ENCODE peak calls at places on chromosomes 3 and 15, in seven cellular contexts. One of them, this sample, is unnamed.

GRCh38 chr3:100072328-100073048 is 41.8 kb downstream of the FILIP1L start:
- DNase-seq in GM12878: no peak
- DNase-seq in K562: no peak
- DNase-seq in HepG2: no peak
- DNase-seq in SK-N-SH: no peak
- DNase-seq in HCT116: no peak
- DNase-seq in H1: no peak
- DNase-seq in this sample: no peak

GRCh38 chr3:179323197-179323901 is 518 bp downstream of the ZNF639 start:
- DNase-seq in GM12878: no peak
- DNase-seq in HCT116: no peak
- DNase-seq in H1: no peak
- DNase-seq in K562: peak
- DNase-seq in HepG2: peak
- DNase-seq in SK-N-SH: peak
- DNase-seq in this sample: peak

GRCh38 chr3:45453083-45453482 is 64.7 kb downstream of the LARS2 start:
- DNase-seq in HepG2: no peak
- DNase-seq in H1: no peak
- DNase-seq in HCT116: no peak
- DNase-seq in SK-N-SH: no peak
- DNase-seq in GM12878: no peak
- DNase-seq in K562: no peak
- DNase-seq in this sample: no peak

GRCh38 chr3:49673131-49673714 is 928 bp upstream of the APEH start:
- DNase-seq in H1: no peak
- DNase-seq in K562: peak
- DNase-seq in HepG2: peak
- DNase-seq in GM12878: no peak
- DNase-seq in SK-N-SH: no peak
- DNase-seq in HCT116: peak
- DNase-seq in this sample: peak

GRCh38 chr15:58344164-58345070 is 87.4 kb upstream of the LIPC start:
- DNase-seq in SK-N-SH: no peak
- DNase-seq in K562: no peak
- DNase-seq in HCT116: no peak
- DNase-seq in H1: no peak
- DNase-seq in GM12878: no peak
- DNase-seq in HepG2: no peak
- DNase-seq in this sample: no peak

GRCh38 chr3:12588674-12589054 is 31.8 kb downstream of the MKRN2 start:
- DNase-seq in K562: no peak
- DNase-seq in HepG2: no peak
- DNase-seq in HCT116: no peak
- DNase-seq in H1: no peak
- DNase-seq in GM12878: no peak
- DNase-seq in SK-N-SH: no peak
- DNase-seq in this sample: no peak

GRCh38 chr3:66394261-66395249 is 106.3 kb downstream of the LRIG1 start:
- DNase-seq in HCT116: no peak
- DNase-seq in HepG2: no peak
- DNase-seq in H1: no peak
- DNase-seq in SK-N-SH: no peak
- DNase-seq in K562: peak
- DNase-seq in GM12878: no peak
- DNase-seq in this sample: no peak

GRCh38 chr3:49358217-49358883 is at the start of gene GPX1:
- DNase-seq in H1: peak
- DNase-seq in GM12878: peak
- DNase-seq in K562: no peak
- DNase-seq in HepG2: peak
- DNase-seq in SK-N-SH: peak
- DNase-seq in HCT116: peak
- DNase-seq in this sample: no peak

GRCh38 chr15:83928878-83929418 is 275.0 kb downstream of the ADAMTSL3 start:
- DNase-seq in HCT116: no peak
- DNase-seq in K562: no peak
- DNase-seq in GM12878: no peak
- DNase-seq in SK-N-SH: no peak
- DNase-seq in HepG2: peak
- DNase-seq in H1: no peak
- DNase-seq in this sample: no peak

GRCh38 chr15:50249704-50250103 is 15.8 kb downstream of the HDC start:
- DNase-seq in K562: no peak
- DNase-seq in HepG2: no peak
- DNase-seq in GM12878: no peak
- DNase-seq in SK-N-SH: no peak
- DNase-seq in HCT116: no peak
- DNase-seq in H1: no peak
- DNase-seq in this sample: no peak

GRCh38 chr3:45677045-45677436 is 12.2 kb upstream of the SACM1L start:
- DNase-seq in H1: no peak
- DNase-seq in GM12878: no peak
- DNase-seq in HCT116: no peak
- DNase-seq in HepG2: peak
- DNase-seq in SK-N-SH: no peak
- DNase-seq in K562: no peak
- DNase-seq in this sample: peak

GRCh38 chr15:72865486-72865885 is 81.9 kb upstream of the ADPGK start:
- DNase-seq in K562: no peak
- DNase-seq in GM12878: no peak
- DNase-seq in HepG2: no peak
- DNase-seq in H1: no peak
- DNase-seq in HCT116: no peak
- DNase-seq in SK-N-SH: no peak
- DNase-seq in this sample: no peak

GRCh38 chr15:43702174-43702573 is 8.5 kb downstream of the CKMT1A start:
- DNase-seq in K562: no peak
- DNase-seq in HepG2: no peak
- DNase-seq in H1: no peak
- DNase-seq in GM12878: no peak
- DNase-seq in HCT116: no peak
- DNase-seq in SK-N-SH: no peak
- DNase-seq in this sample: no peak

GRCh38 chr3:5485427-5485826 is 297.9 kb downstream of the EDEM1 start:
- DNase-seq in GM12878: peak
- DNase-seq in HepG2: no peak
- DNase-seq in SK-N-SH: no peak
- DNase-seq in K562: no peak
- DNase-seq in HCT116: no peak
- DNase-seq in H1: no peak
- DNase-seq in this sample: no peak

GRCh38 chr3:40771112-40771511 is 246.4 kb downstream of the ZNF621 start:
- DNase-seq in HepG2: no peak
- DNase-seq in K562: no peak
- DNase-seq in HCT116: no peak
- DNase-seq in H1: no peak
- DNase-seq in GM12878: no peak
- DNase-seq in SK-N-SH: no peak
- DNase-seq in this sample: no peak

GRCh38 chr15:62782100-62782791 is 260.3 kb upstream of the TPM1 start:
- DNase-seq in HepG2: peak
- DNase-seq in K562: peak
- DNase-seq in GM12878: no peak
- DNase-seq in H1: no peak
- DNase-seq in SK-N-SH: peak
- DNase-seq in HCT116: peak
- DNase-seq in this sample: peak

GRCh38 chr15:72474912-72475601 is 927 bp downstream of the ARIH1 start:
- DNase-seq in H1: peak
- DNase-seq in GM12878: peak
- DNase-seq in HepG2: peak
- DNase-seq in SK-N-SH: peak
- DNase-seq in K562: peak
- DNase-seq in HCT116: peak
- DNase-seq in this sample: peak

GRCh38 chr3:76561494-76562242 is 478.2 kb upstream of the ROBO2 start:
- DNase-seq in SK-N-SH: no peak
- DNase-seq in HepG2: no peak
- DNase-seq in GM12878: no peak
- DNase-seq in H1: no peak
- DNase-seq in HCT116: no peak
- DNase-seq in K562: no peak
- DNase-seq in this sample: no peak

GRCh38 chr3:180932819-180933218 is 20.3 kb downstream of the FXR1 start:
- DNase-seq in SK-N-SH: no peak
- DNase-seq in HepG2: no peak
- DNase-seq in GM12878: no peak
- DNase-seq in HCT116: no peak
- DNase-seq in H1: no peak
- DNase-seq in K562: no peak
- DNase-seq in this sample: no peak

GRCh38 chr3:180930526-180930925 is 18.1 kb downstream of the FXR1 start:
- DNase-seq in K562: no peak
- DNase-seq in HepG2: no peak
- DNase-seq in SK-N-SH: no peak
- DNase-seq in HCT116: no peak
- DNase-seq in H1: no peak
- DNase-seq in GM12878: no peak
- DNase-seq in this sample: no peak

GRCh38 chr3:180934638-180935037 is 22.2 kb downstream of the FXR1 start:
- DNase-seq in SK-N-SH: no peak
- DNase-seq in HCT116: no peak
- DNase-seq in K562: no peak
- DNase-seq in GM12878: no peak
- DNase-seq in H1: no peak
- DNase-seq in HepG2: no peak
- DNase-seq in this sample: no peak
- TF ChIP-seq JUND in SK-N-SH: no peak
- TF ChIP-seq JUND in HCT116: no peak
- TF ChIP-seq JUND in K562: no peak
- TF ChIP-seq JUND in GM12878: no peak
- TF ChIP-seq JUND in H1: no peak
- TF ChIP-seq JUND in HepG2: no peak
- TF ChIP-seq JUND in this sample: no peak

DNA sequence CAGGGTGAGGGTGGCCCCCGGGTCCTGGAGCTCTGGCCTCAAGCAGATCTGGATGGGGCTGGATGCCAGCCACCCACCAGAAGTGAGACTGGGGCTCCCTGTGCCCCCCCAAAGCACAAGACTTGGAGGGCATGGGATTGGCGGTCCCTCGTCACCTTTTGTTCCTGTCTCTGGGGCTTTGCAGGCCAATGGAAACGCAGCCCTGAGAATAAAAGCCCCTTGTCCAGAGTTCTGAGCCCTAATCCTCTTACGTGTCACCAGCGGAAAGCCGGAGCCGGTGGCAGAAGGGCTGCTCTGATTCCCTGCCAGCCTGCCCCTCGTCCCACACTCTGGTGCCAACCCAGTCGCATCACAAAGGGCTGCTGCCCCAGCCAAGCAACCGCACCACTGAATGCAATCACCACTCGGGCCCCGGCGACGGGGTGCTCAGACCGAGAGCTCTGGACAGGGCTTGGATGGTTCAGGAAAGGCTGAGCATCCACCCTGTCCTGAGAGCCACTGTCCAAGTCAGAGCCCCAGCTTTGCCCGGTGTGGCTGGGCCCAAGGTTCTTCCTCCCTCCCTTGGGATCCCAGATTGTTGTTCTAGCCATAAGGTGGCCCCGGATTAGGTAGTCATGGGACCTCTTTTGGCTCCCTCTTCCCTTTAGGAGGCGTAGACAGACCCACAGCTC is 22.8 kb upstream of the ELP6 start:
- DNase-seq in HCT116: no peak
- DNase-seq in SK-N-SH: no peak
- DNase-seq in GM12878: no peak
- DNase-seq in K562: no peak
- DNase-seq in HepG2: no peak
- DNase-seq in H1: no peak
- DNase-seq in this sample: no peak
- TF ChIP-seq JUND in HCT116: no peak
- TF ChIP-seq JUND in SK-N-SH: no peak
- TF ChIP-seq JUND in GM12878: no peak
- TF ChIP-seq JUND in K562: no peak
- TF ChIP-seq JUND in HepG2: no peak
- TF ChIP-seq JUND in H1: no peak
- TF ChIP-seq JUND in this sample: no peak

GRCh38 chr3:182478369-182478768 is 314.9 kb upstream of the ATP11B start:
- DNase-seq in HCT116: no peak
- DNase-seq in K562: no peak
- DNase-seq in SK-N-SH: no peak
- DNase-seq in H1: no peak
- DNase-seq in GM12878: no peak
- DNase-seq in HepG2: no peak
- DNase-seq in this sample: no peak
- TF ChIP-seq JUND in HCT116: no peak
- TF ChIP-seq JUND in K562: no peak
- TF ChIP-seq JUND in SK-N-SH: no peak
- TF ChIP-seq JUND in H1: no peak
- TF ChIP-seq JUND in GM12878: no peak
- TF ChIP-seq JUND in HepG2: no peak
- TF ChIP-seq JUND in this sample: no peak

DNA sequence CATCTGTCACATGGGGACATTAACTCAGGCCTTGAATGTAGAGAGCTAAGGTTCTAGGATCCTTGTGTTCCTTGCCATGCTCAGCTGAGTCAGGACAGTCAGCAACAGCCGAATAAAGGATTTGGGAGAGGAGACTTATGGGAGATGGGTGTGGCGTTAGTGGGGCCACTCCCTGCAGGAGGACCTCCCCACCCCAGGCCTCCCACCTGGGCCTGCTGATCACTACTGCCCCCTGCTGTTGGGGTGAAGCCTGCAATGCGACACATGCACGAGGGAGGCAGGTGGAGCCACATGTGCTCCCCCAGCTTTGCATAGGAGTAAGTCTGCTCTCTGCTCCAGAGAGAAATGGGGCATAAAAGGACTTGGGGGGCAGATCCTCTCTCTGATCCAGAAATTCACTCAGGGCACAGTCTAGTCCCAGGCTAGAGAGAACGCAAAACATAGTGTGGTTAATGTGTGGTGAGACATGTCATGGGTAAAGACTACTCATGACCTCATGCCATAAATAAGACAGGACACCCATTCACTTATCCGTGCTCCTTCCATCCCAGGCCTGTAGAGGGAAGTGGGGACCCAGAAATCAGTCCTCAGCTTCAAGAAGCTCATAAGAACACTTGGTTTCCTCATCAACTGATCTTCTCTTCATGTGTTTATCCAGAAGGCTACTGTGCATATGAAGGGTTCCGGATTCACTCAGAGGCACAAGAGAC is 19.4 kb downstream of the RBP1 start:
- DNase-seq in HCT116: peak
- DNase-seq in K562: peak
- DNase-seq in HepG2: no peak
- DNase-seq in SK-N-SH: no peak
- DNase-seq in H1: no peak
- DNase-seq in GM12878: no peak
- DNase-seq in this sample: no peak
- TF ChIP-seq JUND in HCT116: no peak
- TF ChIP-seq JUND in K562: peak
- TF ChIP-seq JUND in HepG2: no peak
- TF ChIP-seq JUND in SK-N-SH: no peak
- TF ChIP-seq JUND in H1: no peak
- TF ChIP-seq JUND in GM12878: no peak
- TF ChIP-seq JUND in this sample: no peak

GRCh38 chr3:123765475-123766166 is 118.5 kb downstream of the MYLK start:
- DNase-seq in GM12878: no peak
- DNase-seq in K562: no peak
- DNase-seq in SK-N-SH: no peak
- DNase-seq in H1: no peak
- DNase-seq in HCT116: no peak
- DNase-seq in HepG2: peak
- DNase-seq in this sample: no peak
- TF ChIP-seq JUND in GM12878: no peak
- TF ChIP-seq JUND in K562: no peak
- TF ChIP-seq JUND in SK-N-SH: peak
- TF ChIP-seq JUND in H1: no peak
- TF ChIP-seq JUND in HCT116: no peak
- TF ChIP-seq JUND in HepG2: no peak
- TF ChIP-seq JUND in this sample: no peak

This sample was measured in T47D.